ENCODE peak calls at places on chromosomes 11 and 22, in seven cellular contexts. Q is body of pancreas, L is upper lobe of right lung, G is IMR-90, M is ovary, R is tibial nerve, P is stomach. O is an unnamed sample.

GRCh38 chr11:76314741-76315090 is 66.2 kb downstream of the THAP12 start:
- DNase-seq in G (peak; percentile 61), L (no peak), P (no peak), R (no peak), Q (no peak), M (no peak), O (no peak)

GRCh38 chr11:19980957-19981669 is 179.2 kb downstream of the DBX1 start:
- DNase-seq in R (no peak), G (peak; percentile 74), Q (peak; percentile 51), P (no peak), M (peak; percentile 49), L (no peak), O (no peak)

GRCh38 chr22:18070556-18071306 is 7.1 kb upstream of the PEX26 start:
- DNase-seq in Q (no peak), L (peak; percentile 25), R (no peak), P (no peak), M (no peak), G (no peak), O (no peak)

GRCh38 chr11:114080219-114080618 is 20.7 kb downstream of the ZBTB16 start:
- DNase-seq in L (no peak), M (no peak), R (no peak), Q (peak; percentile 63), P (no peak), G (no peak), O (no peak)

GRCh38 chr22:32619614-32620426 is 145.2 kb downstream of the FBXO7 start:
- DNase-seq in L (no peak), M (peak; percentile 63), P (no peak), G (peak; percentile 89), Q (peak; percentile 60), R (peak; percentile 64), O (no peak)

GRCh38 chr11:67167086-67167485 is 48.0 kb downstream of the KDM2A start:
- DNase-seq in R (no peak), P (no peak), G (no peak), L (no peak), Q (no peak), M (no peak), O (no peak)

GRCh38 chr11:95790933-95791247 is 592 bp downstream of the CEP57 start:
- DNase-seq in P (peak; percentile 71), L (peak; percentile 89), Q (peak; percentile 81), G (peak; percentile 64), R (peak; percentile 61), M (peak; percentile 73), O (peak; percentile 27)

GRCh38 chr11:106399624-106400023 is 322.2 kb downstream of the AASDHPPT start:
- DNase-seq in R (no peak), Q (no peak), M (no peak), G (peak; percentile 8), P (no peak), L (no peak), O (no peak)

GRCh38 chr22:44669725-44670027 is 32.3 kb upstream of the PRR5 start:
- DNase-seq in P (no peak), L (no peak), M (no peak), R (no peak), G (peak; percentile 37), Q (no peak), O (no peak)

GRCh38 chr11:47398011-47398410 is 10.4 kb upstream of the SLC39A13 start:
- DNase-seq in R (no peak), Q (no peak), M (no peak), G (no peak), P (no peak), L (no peak), O (no peak)

GRCh38 chr11:72221386-72221785 is 3.2 kb upstream of the INPPL1 start:
- DNase-seq in M (no peak), Q (no peak), P (peak; percentile 26), L (no peak), R (no peak), G (no peak), O (no peak)

GRCh38 chr11:83520849-83521248 is 234.7 kb upstream of the CCDC90B start:
- DNase-seq in Q (no peak), M (no peak), R (no peak), L (no peak), P (peak; percentile 30), G (no peak), O (no peak)

GRCh38 chr11:20874358-20874757 is 205.0 kb downstream of the NELL1 start:
- DNase-seq in R (no peak), Q (no peak), M (no peak), P (no peak), L (no peak), G (no peak), O (no peak)

GRCh38 chr11:77184136-77184860 is 56.3 kb downstream of the MYO7A start:
- DNase-seq in R (no peak), G (no peak), L (no peak), M (no peak), P (no peak), Q (no peak), O (no peak)

GRCh38 chr11:40118780-40119179 is 1340.7 kb downstream of the LRRC4C start:
- DNase-seq in R (no peak), Q (no peak), M (no peak), L (no peak), P (peak; percentile 41), G (no peak), O (no peak)

GRCh38 chr11:119684361-119685072 is 44.5 kb downstream of the NECTIN1 start:
- DNase-seq in G (peak; percentile 75), P (no peak), L (no peak), M (no peak), R (no peak), Q (peak; percentile 47), O (no peak)

GRCh38 chr11:17693531-17693930 is 25.8 kb upstream of the MYOD1 start:
- DNase-seq in R (no peak), Q (no peak), P (no peak), L (no peak), M (no peak), G (no peak), O (no peak)

GRCh38 chr11:61650781-61651571 is 29.2 kb upstream of the DAGLA start:
- DNase-seq in R (no peak), Q (peak; percentile 77), G (no peak), L (no peak), M (no peak), P (no peak), O (no peak)

GRCh38 chr22:38935023-38935422 is 22.4 kb upstream of the APOBEC3A start:
- DNase-seq in G (no peak), L (peak; percentile 96), R (no peak), M (no peak), P (peak; percentile 100), Q (peak; percentile 95), O (no peak)

GRCh38 chr11:9347100-9347499 is 32.7 kb upstream of the TMEM41B start:
- DNase-seq in G (no peak), L (no peak), P (no peak), R (no peak), Q (no peak), M (no peak), O (no peak)

GRCh38 chr11:73652046-73652730 is 5.8 kb downstream of the PLEKHB1 start:
- DNase-seq in R (peak; percentile 37), P (no peak), M (no peak), L (peak; percentile 49), G (no peak), Q (peak; percentile 71), O (no peak)

GRCh38 chr11:111039982-111040381 is 205.5 kb upstream of the POU2AF2 start:
- DNase-seq in L (no peak), Q (no peak), P (no peak), G (no peak), R (no peak), M (no peak), O (no peak)

GRCh38 chr11:20609727-20610707 is 10.6 kb downstream of the SLC6A5 start:
- DNase-seq in G (peak; percentile 48), P (peak; percentile 81), L (peak; percentile 88), M (peak; percentile 25), Q (peak; percentile 72), R (peak; percentile 47), O (peak; percentile 47)

GRCh38 chr11:121131656-121132055 is 30.6 kb downstream of the TECTA start:
- DNase-seq in M (no peak), L (no peak), P (no peak), G (no peak), R (no peak), Q (no peak), O (no peak)

GRCh38 chr22:31230871-31231621 is 18.9 kb downstream of the LIMK2 start:
- DNase-seq in Q (peak; percentile 82), R (peak; percentile 59), M (peak; percentile 33), L (no peak), P (peak; percentile 68), G (peak; percentile 74), O (peak; percentile 32)

GRCh38 chr22:22687638-22688500 is 43.5 kb downstream of the GGTLC2 start:
- DNase-seq in R (peak; percentile 75), Q (peak; percentile 61), P (peak; percentile 34), M (peak; percentile 36), L (no peak), G (peak; percentile 65), O (no peak)

GRCh38 chr22:47361247-47361646 is 598.8 kb downstream of the TBC1D22A start:
- DNase-seq in L (no peak), R (no peak), G (no peak), Q (no peak), M (no peak), P (no peak), O (no peak)
- H3K9me3 ChIP-seq in L (no peaks in the 10 kb centered on the region), R (peaks cover 26% of the 10 kb centered on the region), G (no peaks in the 10 kb centered on the region), Q (no peaks in the 10 kb centered on the region), M (no peaks in the 10 kb centered on the region), P (no peaks in the 10 kb centered on the region), O (no peaks in the 10 kb centered on the region)

GRCh38 chr22:47630741-47631534 is 868.5 kb downstream of the TBC1D22A start:
- DNase-seq in L (peak; percentile 40), G (no peak), R (no peak), P (peak; percentile 20), M (no peak), Q (no peak), O (no peak)
- H3K9me3 ChIP-seq in L (no peaks in the 10 kb centered on the region), G (peaks cover 64% of the 10 kb centered on the region), R (no peaks in the 10 kb centered on the region), P (no peaks in the 10 kb centered on the region), M (no peaks in the 10 kb centered on the region), Q (no peaks in the 10 kb centered on the region), O (peaks cover 3% of the 10 kb centered on the region)

DNA sequence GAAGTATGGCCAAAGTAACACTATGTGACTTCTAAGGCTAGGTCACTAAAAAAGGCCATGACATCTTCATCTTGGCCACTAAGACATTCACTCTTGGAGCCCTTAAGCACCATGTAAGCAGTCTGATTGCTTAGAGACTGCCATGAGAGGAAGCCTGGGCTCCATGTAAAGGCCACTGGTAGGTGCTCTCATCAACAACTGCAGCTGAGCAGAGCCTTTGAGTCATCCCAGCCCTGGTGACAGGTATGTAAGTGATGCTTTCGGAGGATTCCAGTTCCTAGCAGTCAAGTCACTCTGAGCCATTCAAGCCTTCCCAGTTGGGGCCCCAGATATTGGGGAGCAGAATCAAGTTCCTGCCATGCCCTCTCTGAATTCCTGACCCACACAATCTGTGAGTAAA is 26.2 kb downstream of the GAB2 start:
- DNase-seq in P (no peak), R (no peak), M (no peak), G (no peak), L (no peak), Q (no peak), O (no peak)
- H3K9me3 ChIP-seq in P (no peaks in the 10 kb centered on the region), R (no peaks in the 10 kb centered on the region), M (no peaks in the 10 kb centered on the region), G (no peaks in the 10 kb centered on the region), L (no peaks in the 10 kb centered on the region), Q (no peaks in the 10 kb centered on the region), O (no peaks in the 10 kb centered on the region)

DNA sequence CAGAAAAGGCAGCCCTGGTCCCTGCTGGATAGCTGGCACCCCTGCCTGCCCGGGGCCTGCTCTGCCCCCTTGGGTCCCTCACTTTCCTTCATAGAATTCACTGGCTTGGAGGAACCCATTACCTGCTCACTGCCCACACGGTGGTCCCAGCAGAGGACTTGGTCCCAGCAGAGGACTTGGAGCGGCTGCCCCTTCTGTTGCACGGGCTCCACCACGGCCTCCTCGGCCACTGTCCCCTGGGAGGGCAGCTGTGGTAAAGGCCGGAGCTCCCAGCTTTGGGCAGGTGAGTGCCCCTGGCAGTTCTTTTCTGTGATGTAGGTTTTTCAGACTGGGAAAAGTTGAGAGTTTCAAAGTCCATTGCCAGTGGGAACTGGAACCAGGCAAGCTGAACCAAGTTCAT is 25.9 kb downstream of the BRSK2 start:
- DNase-seq in M (no peak), R (no peak), G (no peak), L (no peak), P (no peak), Q (no peak), O (no peak)
- H3K9me3 ChIP-seq in M (peaks cover 4% of the 10 kb centered on the region), R (peaks cover 51% of the 10 kb centered on the region), G (peaks cover 31% of the 10 kb centered on the region), L (peaks cover 13% of the 10 kb centered on the region), P (peaks cover 13% of the 10 kb centered on the region), Q (no peaks in the 10 kb centered on the region), O (peaks cover 2% of the 10 kb centered on the region)